ENCODE peak calls at places on chromosomes 2 and 18, in ten cellular contexts. One of them, this sample, is unnamed.

GRCh38 chr2:142857247-142858154 is 20.0 kb upstream of the KYNU start:
- DNase-seq in CD4-positive, alpha-beta memory T cell: no peak
- DNase-seq in right atrium auricular region: no peak
- DNase-seq in PC-3: peak; percentile 69
- DNase-seq in ascending aorta: no peak
- DNase-seq in adrenal gland: no peak
- DNase-seq in body of pancreas: no peak
- DNase-seq in DND-41: no peak
- DNase-seq in cardiac muscle cell: peak; percentile 52
- DNase-seq in effector memory CD4-positive, alpha-beta T cell: no peak
- DNase-seq in this sample: no peak

GRCh38 chr2:191836853-191837769 is 9.8 kb downstream of the CAVIN2 start:
- DNase-seq in CD4-positive, alpha-beta memory T cell: no peak
- DNase-seq in right atrium auricular region: no peak
- DNase-seq in PC-3: no peak
- DNase-seq in ascending aorta: no peak
- DNase-seq in adrenal gland: no peak
- DNase-seq in body of pancreas: no peak
- DNase-seq in DND-41: no peak
- DNase-seq in cardiac muscle cell: peak; percentile 30
- DNase-seq in effector memory CD4-positive, alpha-beta T cell: no peak
- DNase-seq in this sample: peak; percentile 37

GRCh38 chr2:176910828-176911227 is 301.8 kb upstream of the HNRNPA3 start:
- DNase-seq in CD4-positive, alpha-beta memory T cell: no peak
- DNase-seq in right atrium auricular region: no peak
- DNase-seq in PC-3: no peak
- DNase-seq in ascending aorta: no peak
- DNase-seq in adrenal gland: no peak
- DNase-seq in body of pancreas: no peak
- DNase-seq in DND-41: no peak
- DNase-seq in cardiac muscle cell: no peak
- DNase-seq in effector memory CD4-positive, alpha-beta T cell: no peak
- DNase-seq in this sample: no peak

GRCh38 chr18:28995319-28995718 is 818.4 kb upstream of the CDH2 start:
- DNase-seq in CD4-positive, alpha-beta memory T cell: no peak
- DNase-seq in right atrium auricular region: no peak
- DNase-seq in PC-3: peak; percentile 27
- DNase-seq in ascending aorta: no peak
- DNase-seq in adrenal gland: no peak
- DNase-seq in body of pancreas: no peak
- DNase-seq in DND-41: no peak
- DNase-seq in cardiac muscle cell: peak; percentile 9
- DNase-seq in effector memory CD4-positive, alpha-beta T cell: no peak
- DNase-seq in this sample: no peak

GRCh38 chr18:36636237-36636792 is 192.5 kb downstream of the TPGS2 start:
- DNase-seq in CD4-positive, alpha-beta memory T cell: no peak
- DNase-seq in right atrium auricular region: no peak
- DNase-seq in PC-3: no peak
- DNase-seq in ascending aorta: no peak
- DNase-seq in adrenal gland: no peak
- DNase-seq in body of pancreas: no peak
- DNase-seq in DND-41: no peak
- DNase-seq in cardiac muscle cell: no peak
- DNase-seq in effector memory CD4-positive, alpha-beta T cell: no peak
- DNase-seq in this sample: no peak

GRCh38 chr2:85783796-85784195 is 30.0 kb downstream of the ATOH8 start:
- DNase-seq in CD4-positive, alpha-beta memory T cell: no peak
- DNase-seq in right atrium auricular region: no peak
- DNase-seq in PC-3: no peak
- DNase-seq in ascending aorta: no peak
- DNase-seq in adrenal gland: no peak
- DNase-seq in body of pancreas: no peak
- DNase-seq in DND-41: no peak
- DNase-seq in cardiac muscle cell: no peak
- DNase-seq in effector memory CD4-positive, alpha-beta T cell: no peak
- DNase-seq in this sample: no peak

GRCh38 chr18:35343488-35343935 is 708 bp downstream of the ZNF24 start:
- DNase-seq in CD4-positive, alpha-beta memory T cell: no peak
- DNase-seq in right atrium auricular region: no peak
- DNase-seq in PC-3: no peak
- DNase-seq in ascending aorta: no peak
- DNase-seq in adrenal gland: no peak
- DNase-seq in body of pancreas: no peak
- DNase-seq in DND-41: no peak
- DNase-seq in cardiac muscle cell: no peak
- DNase-seq in effector memory CD4-positive, alpha-beta T cell: no peak
- DNase-seq in this sample: no peak

GRCh38 chr2:127535422-127535901 is at the start of gene MYO7B:
- DNase-seq in CD4-positive, alpha-beta memory T cell: no peak
- DNase-seq in right atrium auricular region: no peak
- DNase-seq in PC-3: no peak
- DNase-seq in ascending aorta: no peak
- DNase-seq in adrenal gland: no peak
- DNase-seq in body of pancreas: no peak
- DNase-seq in DND-41: no peak
- DNase-seq in cardiac muscle cell: no peak
- DNase-seq in effector memory CD4-positive, alpha-beta T cell: no peak
- DNase-seq in this sample: no peak

GRCh38 chr2:128366746-128367511 is 48.3 kb upstream of the HS6ST1 start:
- DNase-seq in CD4-positive, alpha-beta memory T cell: no peak
- DNase-seq in right atrium auricular region: no peak
- DNase-seq in PC-3: no peak
- DNase-seq in ascending aorta: no peak
- DNase-seq in adrenal gland: no peak
- DNase-seq in body of pancreas: no peak
- DNase-seq in DND-41: no peak
- DNase-seq in cardiac muscle cell: no peak
- DNase-seq in effector memory CD4-positive, alpha-beta T cell: no peak
- DNase-seq in this sample: peak; percentile 51

GRCh38 chr2:209619782-209620181 is 151.8 kb upstream of the UNC80 start:
- DNase-seq in CD4-positive, alpha-beta memory T cell: no peak
- DNase-seq in right atrium auricular region: no peak
- DNase-seq in PC-3: no peak
- DNase-seq in ascending aorta: no peak
- DNase-seq in adrenal gland: no peak
- DNase-seq in body of pancreas: no peak
- DNase-seq in DND-41: no peak
- DNase-seq in cardiac muscle cell: no peak
- DNase-seq in effector memory CD4-positive, alpha-beta T cell: no peak
- DNase-seq in this sample: no peak

GRCh38 chr2:45184606-45185005 is 175.4 kb upstream of the SIX2 start:
- DNase-seq in CD4-positive, alpha-beta memory T cell: no peak
- DNase-seq in right atrium auricular region: no peak
- DNase-seq in PC-3: peak; percentile 95
- DNase-seq in ascending aorta: no peak
- DNase-seq in adrenal gland: no peak
- DNase-seq in body of pancreas: no peak
- DNase-seq in DND-41: no peak
- DNase-seq in cardiac muscle cell: peak; percentile 57
- DNase-seq in effector memory CD4-positive, alpha-beta T cell: no peak
- DNase-seq in this sample: no peak

DNA sequence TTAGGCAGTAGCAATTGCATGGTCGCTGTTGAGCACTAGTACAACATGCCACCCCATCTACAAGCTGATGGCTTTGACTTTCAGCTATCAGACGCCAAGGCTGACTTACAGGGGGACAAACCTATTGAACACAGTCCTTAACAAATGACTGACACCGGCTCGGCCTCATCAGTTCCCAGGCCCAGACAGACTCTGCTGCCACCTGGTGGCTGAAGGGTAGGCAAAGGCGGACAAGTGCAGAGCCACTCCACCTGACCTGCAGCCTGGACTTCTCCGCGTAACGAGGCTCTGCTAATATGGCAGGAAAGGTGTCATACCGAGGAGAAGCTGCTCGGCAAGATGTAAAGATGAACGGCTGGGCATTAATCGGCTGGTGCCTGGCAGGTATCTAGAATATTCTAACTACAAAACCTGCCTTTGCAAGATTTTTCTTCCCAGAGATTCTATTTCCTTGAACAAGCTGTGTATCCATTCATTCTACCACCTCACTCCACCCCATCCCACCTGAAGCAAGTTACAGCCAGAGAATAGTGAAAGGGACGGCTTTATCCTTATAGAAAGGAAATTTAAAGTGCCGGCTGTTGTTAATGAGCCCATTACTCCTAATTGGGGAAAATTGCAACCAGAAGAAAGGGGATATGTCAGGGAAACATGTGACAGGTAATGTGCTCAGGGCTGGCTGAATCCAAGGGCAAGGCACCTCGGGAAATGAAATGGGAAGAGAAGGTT is 67.4 kb downstream of the STEAP3 start:
- DNase-seq in CD4-positive, alpha-beta memory T cell: no peak
- DNase-seq in right atrium auricular region: peak; percentile 81
- DNase-seq in PC-3: peak; percentile 87
- DNase-seq in ascending aorta: no peak
- DNase-seq in adrenal gland: peak; percentile 82
- DNase-seq in body of pancreas: peak; percentile 76
- DNase-seq in DND-41: peak; percentile 59
- DNase-seq in cardiac muscle cell: peak; percentile 27
- DNase-seq in effector memory CD4-positive, alpha-beta T cell: peak; percentile 18
- DNase-seq in this sample: peak; percentile 77
- H3K4me3 ChIP-seq in CD4-positive, alpha-beta memory T cell: no peak overlapping the region
- H3K4me3 ChIP-seq in right atrium auricular region: no peak overlapping the region
- H3K4me3 ChIP-seq in PC-3: no peak overlapping the region
- H3K4me3 ChIP-seq in ascending aorta: no peak overlapping the region
- H3K4me3 ChIP-seq in adrenal gland: no peak overlapping the region
- H3K4me3 ChIP-seq in body of pancreas: no peak overlapping the region
- H3K4me3 ChIP-seq in DND-41: no peak overlapping the region
- H3K4me3 ChIP-seq in cardiac muscle cell: no peak overlapping the region
- H3K4me3 ChIP-seq in effector memory CD4-positive, alpha-beta T cell: no peak overlapping the region
- H3K4me3 ChIP-seq in this sample: no peak overlapping the region

DNA sequence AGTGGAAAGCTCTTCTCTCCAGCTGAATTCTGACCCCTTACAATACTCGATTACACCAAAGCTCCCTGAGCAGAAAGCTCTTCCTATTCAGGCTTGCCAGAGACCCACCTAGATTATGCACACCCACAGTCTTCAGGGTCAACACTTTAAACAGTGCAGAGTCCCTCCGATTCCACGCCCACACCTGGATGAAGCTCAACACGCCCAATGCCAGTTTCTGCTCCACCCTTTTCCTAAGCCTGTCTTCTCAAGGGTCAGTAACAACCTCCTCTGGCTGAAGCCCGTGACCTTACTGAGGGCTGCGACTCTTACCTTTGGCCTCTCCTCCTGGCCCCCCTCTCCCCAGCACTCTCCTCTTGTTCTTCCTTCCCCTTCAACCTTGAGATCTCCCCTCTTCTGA is 492.0 kb upstream of the SALL3 start:
- DNase-seq in CD4-positive, alpha-beta memory T cell: no peak
- DNase-seq in right atrium auricular region: peak; percentile 7
- DNase-seq in PC-3: no peak
- DNase-seq in ascending aorta: no peak
- DNase-seq in adrenal gland: peak; percentile 10
- DNase-seq in body of pancreas: no peak
- DNase-seq in DND-41: no peak
- DNase-seq in cardiac muscle cell: no peak
- DNase-seq in effector memory CD4-positive, alpha-beta T cell: no peak
- DNase-seq in this sample: no peak
- H3K9me3 ChIP-seq in CD4-positive, alpha-beta memory T cell: no peaks in the 10 kb centered on the region
- H3K9me3 ChIP-seq in right atrium auricular region: no peaks in the 10 kb centered on the region
- H3K9me3 ChIP-seq in PC-3: no peaks in the 10 kb centered on the region
- H3K9me3 ChIP-seq in ascending aorta: no peaks in the 10 kb centered on the region
- H3K9me3 ChIP-seq in adrenal gland: no peaks in the 10 kb centered on the region
- H3K9me3 ChIP-seq in body of pancreas: no peaks in the 10 kb centered on the region
- H3K9me3 ChIP-seq in DND-41: peaks cover 2% of the 10 kb centered on the region
- H3K9me3 ChIP-seq in cardiac muscle cell: no peaks in the 10 kb centered on the region
- H3K9me3 ChIP-seq in effector memory CD4-positive, alpha-beta T cell: no peaks in the 10 kb centered on the region
- H3K9me3 ChIP-seq in this sample: no peaks in the 10 kb centered on the region

GRCh38 chr18:34223893-34224422 is 755 bp downstream of the NOL4 start:
- DNase-seq in CD4-positive, alpha-beta memory T cell: no peak
- DNase-seq in right atrium auricular region: no peak
- DNase-seq in PC-3: no peak
- DNase-seq in ascending aorta: no peak
- DNase-seq in adrenal gland: no peak
- DNase-seq in body of pancreas: no peak
- DNase-seq in DND-41: no peak
- DNase-seq in cardiac muscle cell: no peak
- DNase-seq in effector memory CD4-positive, alpha-beta T cell: no peak
- DNase-seq in this sample: no peak

GRCh38 chr18:34224423-34225217 is at the start of gene NOL4:
- DNase-seq in CD4-positive, alpha-beta memory T cell: no peak
- DNase-seq in right atrium auricular region: no peak
- DNase-seq in PC-3: peak; percentile 36
- DNase-seq in ascending aorta: no peak
- DNase-seq in adrenal gland: peak; percentile 92
- DNase-seq in body of pancreas: peak; percentile 70
- DNase-seq in DND-41: no peak
- DNase-seq in cardiac muscle cell: peak; percentile 9
- DNase-seq in effector memory CD4-positive, alpha-beta T cell: no peak
- DNase-seq in this sample: peak; percentile 98

GRCh38 chr18:34222396-34223163 is 2.1 kb downstream of the NOL4 start:
- DNase-seq in CD4-positive, alpha-beta memory T cell: no peak
- DNase-seq in right atrium auricular region: no peak
- DNase-seq in PC-3: peak; percentile 9
- DNase-seq in ascending aorta: no peak
- DNase-seq in adrenal gland: peak; percentile 61
- DNase-seq in body of pancreas: no peak
- DNase-seq in DND-41: no peak
- DNase-seq in cardiac muscle cell: no peak
- DNase-seq in effector memory CD4-positive, alpha-beta T cell: no peak
- DNase-seq in this sample: peak; percentile 52

GRCh38 chr18:34223164-34223892 is 1.4 kb downstream of the NOL4 start:
- DNase-seq in CD4-positive, alpha-beta memory T cell: no peak
- DNase-seq in right atrium auricular region: no peak
- DNase-seq in PC-3: no peak
- DNase-seq in ascending aorta: no peak
- DNase-seq in adrenal gland: no peak
- DNase-seq in body of pancreas: no peak
- DNase-seq in DND-41: no peak
- DNase-seq in cardiac muscle cell: no peak
- DNase-seq in effector memory CD4-positive, alpha-beta T cell: no peak
- DNase-seq in this sample: peak; percentile 47

DNA sequence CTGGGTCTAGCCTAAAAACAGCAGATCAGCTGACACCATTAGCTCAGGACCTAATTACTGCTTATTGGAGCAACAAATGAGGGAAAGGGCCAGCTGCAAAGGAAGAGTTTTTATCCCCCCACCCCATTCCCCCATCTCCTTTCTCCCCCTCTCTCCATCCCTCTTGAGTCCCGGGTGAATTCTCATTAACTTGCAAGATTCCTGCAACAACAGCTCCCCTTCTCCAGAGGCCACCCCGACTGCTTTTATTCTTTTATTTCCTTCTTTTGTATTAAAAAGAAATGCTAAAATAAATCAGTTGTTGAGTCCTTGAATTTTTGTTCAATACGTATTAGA is 473 bp upstream of the NOL4 start:
- DNase-seq in CD4-positive, alpha-beta memory T cell: no peak
- DNase-seq in right atrium auricular region: no peak
- DNase-seq in PC-3: no peak
- DNase-seq in ascending aorta: no peak
- DNase-seq in adrenal gland: no peak
- DNase-seq in body of pancreas: no peak
- DNase-seq in DND-41: no peak
- DNase-seq in cardiac muscle cell: no peak
- DNase-seq in effector memory CD4-positive, alpha-beta T cell: no peak
- DNase-seq in this sample: no peak
- H3K4me3 ChIP-seq in CD4-positive, alpha-beta memory T cell: no peak overlapping the region
- H3K4me3 ChIP-seq in right atrium auricular region: peak overlapping the region; percentile 49
- H3K4me3 ChIP-seq in PC-3: no peak overlapping the region
- H3K4me3 ChIP-seq in ascending aorta: peak overlapping the region; percentile 69
- H3K4me3 ChIP-seq in adrenal gland: no peak overlapping the region
- H3K4me3 ChIP-seq in body of pancreas: no peak overlapping the region
- H3K4me3 ChIP-seq in DND-41: no peak overlapping the region
- H3K4me3 ChIP-seq in cardiac muscle cell: peak overlapping the region; percentile 62
- H3K4me3 ChIP-seq in effector memory CD4-positive, alpha-beta T cell: no peak overlapping the region
- H3K4me3 ChIP-seq in this sample: no peak overlapping the region

GRCh38 chr2:108834620-108835019 is 48.0 kb downstream of the CCDC138 start:
- DNase-seq in CD4-positive, alpha-beta memory T cell: no peak
- DNase-seq in right atrium auricular region: no peak
- DNase-seq in PC-3: no peak
- DNase-seq in ascending aorta: no peak
- DNase-seq in adrenal gland: no peak
- DNase-seq in body of pancreas: no peak
- DNase-seq in DND-41: no peak
- DNase-seq in cardiac muscle cell: no peak
- DNase-seq in effector memory CD4-positive, alpha-beta T cell: no peak
- DNase-seq in this sample: no peak
- H3K9me3 ChIP-seq in CD4-positive, alpha-beta memory T cell: no peaks in the 10 kb centered on the region
- H3K9me3 ChIP-seq in right atrium auricular region: peaks cover 5% of the 10 kb centered on the region
- H3K9me3 ChIP-seq in PC-3: peaks cover 3% of the 10 kb centered on the region
- H3K9me3 ChIP-seq in ascending aorta: peaks cover 11% of the 10 kb centered on the region
- H3K9me3 ChIP-seq in adrenal gland: no peaks in the 10 kb centered on the region
- H3K9me3 ChIP-seq in body of pancreas: no peaks in the 10 kb centered on the region
- H3K9me3 ChIP-seq in DND-41: peaks cover 9% of the 10 kb centered on the region
- H3K9me3 ChIP-seq in cardiac muscle cell: no peaks in the 10 kb centered on the region
- H3K9me3 ChIP-seq in effector memory CD4-positive, alpha-beta T cell: no peaks in the 10 kb centered on the region
- H3K9me3 ChIP-seq in this sample: no peaks in the 10 kb centered on the region